ENCODE peak calls at places on chromosomes 4 and X, in eight cellular contexts. One of them, this sample, is unnamed.

GRCh38 chr4:182881928-182882327 is 35.3 kb downstream of the DCTD start:
- DNase-seq in neural progenitor cell: no peak
- DNase-seq in naive thymus-derived CD8-positive, alpha-beta T cell: no peak
- DNase-seq in neuronal stem cell: no peak
- DNase-seq in T-helper 9 cell: no peak
- DNase-seq in stimulated activated CD4-positive, alpha-beta T cell treated with anti-CD3 and anti-CD28 coated beads, Interleukin-15, amount 100 ng/mL, for 1 hour: no peak
- DNase-seq in iPS-NIHi11: no peak
- DNase-seq in fibroblast of lung: peak
- DNase-seq in this sample: no peak

GRCh38 chrX:11793734-11794133 is 35.7 kb downstream of the MSL3 start:
- DNase-seq in neuronal stem cell: no peak
- DNase-seq in stimulated activated CD4-positive, alpha-beta T cell treated with anti-CD3 and anti-CD28 coated beads, Interleukin-15, amount 100 ng/mL, for 1 hour: no peak
- DNase-seq in iPS-NIHi11: no peak
- DNase-seq in fibroblast of lung: no peak
- DNase-seq in naive thymus-derived CD8-positive, alpha-beta T cell: no peak
- DNase-seq in T-helper 9 cell: no peak
- DNase-seq in neural progenitor cell: no peak
- DNase-seq in this sample: no peak

GRCh38 chr4:105548483-105548882 is 3.9 kb upstream of the ARHGEF38 start:
- DNase-seq in neuronal stem cell: no peak
- DNase-seq in fibroblast of lung: peak
- DNase-seq in neural progenitor cell: peak
- DNase-seq in iPS-NIHi11: no peak
- DNase-seq in stimulated activated CD4-positive, alpha-beta T cell treated with anti-CD3 and anti-CD28 coated beads, Interleukin-15, amount 100 ng/mL, for 1 hour: no peak
- DNase-seq in naive thymus-derived CD8-positive, alpha-beta T cell: no peak
- DNase-seq in T-helper 9 cell: no peak
- DNase-seq in this sample: no peak

GRCh38 chrX:68659385-68659784 is 11.9 kb downstream of the STARD8 start:
- DNase-seq in neural progenitor cell: no peak
- DNase-seq in naive thymus-derived CD8-positive, alpha-beta T cell: no peak
- DNase-seq in stimulated activated CD4-positive, alpha-beta T cell treated with anti-CD3 and anti-CD28 coated beads, Interleukin-15, amount 100 ng/mL, for 1 hour: no peak
- DNase-seq in neuronal stem cell: no peak
- DNase-seq in T-helper 9 cell: no peak
- DNase-seq in iPS-NIHi11: peak
- DNase-seq in fibroblast of lung: no peak
- DNase-seq in this sample: no peak

GRCh38 chrX:103585421-103586313 is at the start of gene TCEAL4:
- DNase-seq in stimulated activated CD4-positive, alpha-beta T cell treated with anti-CD3 and anti-CD28 coated beads, Interleukin-15, amount 100 ng/mL, for 1 hour: no peak
- DNase-seq in neural progenitor cell: peak
- DNase-seq in neuronal stem cell: no peak
- DNase-seq in naive thymus-derived CD8-positive, alpha-beta T cell: no peak
- DNase-seq in fibroblast of lung: peak
- DNase-seq in iPS-NIHi11: peak
- DNase-seq in T-helper 9 cell: peak
- DNase-seq in this sample: peak

GRCh38 chrX:45009371-45010000 is 136.5 kb downstream of the KDM6A start:
- DNase-seq in T-helper 9 cell: no peak
- DNase-seq in fibroblast of lung: peak
- DNase-seq in iPS-NIHi11: no peak
- DNase-seq in stimulated activated CD4-positive, alpha-beta T cell treated with anti-CD3 and anti-CD28 coated beads, Interleukin-15, amount 100 ng/mL, for 1 hour: no peak
- DNase-seq in naive thymus-derived CD8-positive, alpha-beta T cell: no peak
- DNase-seq in neural progenitor cell: no peak
- DNase-seq in neuronal stem cell: no peak
- DNase-seq in this sample: no peak

GRCh38 chr4:82561745-82562552 is at the start of gene TMEM150C:
- DNase-seq in fibroblast of lung: peak
- DNase-seq in naive thymus-derived CD8-positive, alpha-beta T cell: no peak
- DNase-seq in neuronal stem cell: peak
- DNase-seq in T-helper 9 cell: no peak
- DNase-seq in neural progenitor cell: peak
- DNase-seq in stimulated activated CD4-positive, alpha-beta T cell treated with anti-CD3 and anti-CD28 coated beads, Interleukin-15, amount 100 ng/mL, for 1 hour: no peak
- DNase-seq in iPS-NIHi11: peak
- DNase-seq in this sample: no peak

GRCh38 chr4:47065099-47065498 is 33.7 kb downstream of the GABRB1 start:
- DNase-seq in neural progenitor cell: no peak
- DNase-seq in naive thymus-derived CD8-positive, alpha-beta T cell: no peak
- DNase-seq in fibroblast of lung: peak
- DNase-seq in stimulated activated CD4-positive, alpha-beta T cell treated with anti-CD3 and anti-CD28 coated beads, Interleukin-15, amount 100 ng/mL, for 1 hour: no peak
- DNase-seq in iPS-NIHi11: no peak
- DNase-seq in T-helper 9 cell: no peak
- DNase-seq in neuronal stem cell: no peak
- DNase-seq in this sample: no peak

GRCh38 chr4:189773909-189774308 is 166.8 kb upstream of the FRG1 start:
- DNase-seq in T-helper 9 cell: no peak
- DNase-seq in neural progenitor cell: peak
- DNase-seq in naive thymus-derived CD8-positive, alpha-beta T cell: no peak
- DNase-seq in stimulated activated CD4-positive, alpha-beta T cell treated with anti-CD3 and anti-CD28 coated beads, Interleukin-15, amount 100 ng/mL, for 1 hour: no peak
- DNase-seq in fibroblast of lung: peak
- DNase-seq in iPS-NIHi11: peak
- DNase-seq in neuronal stem cell: no peak
- DNase-seq in this sample: no peak

GRCh38 chrX:39859991-39860861 is 237.5 kb downstream of the BCOR start:
- DNase-seq in T-helper 9 cell: peak
- DNase-seq in iPS-NIHi11: peak
- DNase-seq in fibroblast of lung: peak
- DNase-seq in naive thymus-derived CD8-positive, alpha-beta T cell: peak
- DNase-seq in neural progenitor cell: peak
- DNase-seq in stimulated activated CD4-positive, alpha-beta T cell treated with anti-CD3 and anti-CD28 coated beads, Interleukin-15, amount 100 ng/mL, for 1 hour: peak
- DNase-seq in neuronal stem cell: peak
- DNase-seq in this sample: peak

GRCh38 chrX:74246524-74246923 is 57.5 kb upstream of the ZCCHC13 start:
- DNase-seq in stimulated activated CD4-positive, alpha-beta T cell treated with anti-CD3 and anti-CD28 coated beads, Interleukin-15, amount 100 ng/mL, for 1 hour: no peak
- DNase-seq in T-helper 9 cell: no peak
- DNase-seq in naive thymus-derived CD8-positive, alpha-beta T cell: no peak
- DNase-seq in neuronal stem cell: no peak
- DNase-seq in neural progenitor cell: no peak
- DNase-seq in iPS-NIHi11: no peak
- DNase-seq in fibroblast of lung: peak
- DNase-seq in this sample: no peak

GRCh38 chrX:110415440-110416167 is 57.0 kb downstream of the RTL9 start:
- DNase-seq in neural progenitor cell: no peak
- DNase-seq in neuronal stem cell: no peak
- DNase-seq in naive thymus-derived CD8-positive, alpha-beta T cell: no peak
- DNase-seq in T-helper 9 cell: no peak
- DNase-seq in iPS-NIHi11: no peak
- DNase-seq in stimulated activated CD4-positive, alpha-beta T cell treated with anti-CD3 and anti-CD28 coated beads, Interleukin-15, amount 100 ng/mL, for 1 hour: no peak
- DNase-seq in fibroblast of lung: peak
- DNase-seq in this sample: no peak

GRCh38 chr4:18020145-18020670 is 1.3 kb downstream of the LCORL start:
- DNase-seq in neuronal stem cell: no peak
- DNase-seq in neural progenitor cell: peak
- DNase-seq in iPS-NIHi11: no peak
- DNase-seq in fibroblast of lung: peak
- DNase-seq in stimulated activated CD4-positive, alpha-beta T cell treated with anti-CD3 and anti-CD28 coated beads, Interleukin-15, amount 100 ng/mL, for 1 hour: no peak
- DNase-seq in T-helper 9 cell: no peak
- DNase-seq in naive thymus-derived CD8-positive, alpha-beta T cell: peak
- DNase-seq in this sample: peak

GRCh38 chr4:139593091-139593564 is 37.1 kb upstream of the SETD7 start:
- DNase-seq in T-helper 9 cell: no peak
- DNase-seq in naive thymus-derived CD8-positive, alpha-beta T cell: no peak
- DNase-seq in neuronal stem cell: no peak
- DNase-seq in stimulated activated CD4-positive, alpha-beta T cell treated with anti-CD3 and anti-CD28 coated beads, Interleukin-15, amount 100 ng/mL, for 1 hour: no peak
- DNase-seq in iPS-NIHi11: peak
- DNase-seq in neural progenitor cell: no peak
- DNase-seq in fibroblast of lung: peak
- DNase-seq in this sample: no peak

GRCh38 chr4:26937136-26937535 is 76.5 kb downstream of the STIM2 start:
- DNase-seq in neural progenitor cell: no peak
- DNase-seq in T-helper 9 cell: no peak
- DNase-seq in stimulated activated CD4-positive, alpha-beta T cell treated with anti-CD3 and anti-CD28 coated beads, Interleukin-15, amount 100 ng/mL, for 1 hour: no peak
- DNase-seq in iPS-NIHi11: no peak
- DNase-seq in neuronal stem cell: no peak
- DNase-seq in fibroblast of lung: no peak
- DNase-seq in naive thymus-derived CD8-positive, alpha-beta T cell: no peak
- DNase-seq in this sample: no peak

GRCh38 chrX:138897621-138898492 is 186.3 kb upstream of the FGF13 start:
- DNase-seq in naive thymus-derived CD8-positive, alpha-beta T cell: no peak
- DNase-seq in T-helper 9 cell: no peak
- DNase-seq in stimulated activated CD4-positive, alpha-beta T cell treated with anti-CD3 and anti-CD28 coated beads, Interleukin-15, amount 100 ng/mL, for 1 hour: no peak
- DNase-seq in neural progenitor cell: no peak
- DNase-seq in iPS-NIHi11: no peak
- DNase-seq in neuronal stem cell: no peak
- DNase-seq in fibroblast of lung: peak
- DNase-seq in this sample: no peak

GRCh38 chrX:49712577-49712976 is 16.8 kb upstream of the PAGE1 start:
- DNase-seq in fibroblast of lung: no peak
- DNase-seq in T-helper 9 cell: no peak
- DNase-seq in stimulated activated CD4-positive, alpha-beta T cell treated with anti-CD3 and anti-CD28 coated beads, Interleukin-15, amount 100 ng/mL, for 1 hour: no peak
- DNase-seq in neuronal stem cell: no peak
- DNase-seq in neural progenitor cell: no peak
- DNase-seq in iPS-NIHi11: no peak
- DNase-seq in naive thymus-derived CD8-positive, alpha-beta T cell: no peak
- DNase-seq in this sample: no peak

GRCh38 chr4:124903995-124904722 is 191.6 kb upstream of the ANKRD50 start:
- DNase-seq in iPS-NIHi11: peak
- DNase-seq in naive thymus-derived CD8-positive, alpha-beta T cell: no peak
- DNase-seq in T-helper 9 cell: no peak
- DNase-seq in neuronal stem cell: no peak
- DNase-seq in stimulated activated CD4-positive, alpha-beta T cell treated with anti-CD3 and anti-CD28 coated beads, Interleukin-15, amount 100 ng/mL, for 1 hour: no peak
- DNase-seq in neural progenitor cell: peak
- DNase-seq in fibroblast of lung: peak
- DNase-seq in this sample: peak

GRCh38 chr4:5572751-5573150 is 135.6 kb downstream of the EVC2 start:
- DNase-seq in iPS-NIHi11: no peak
- DNase-seq in stimulated activated CD4-positive, alpha-beta T cell treated with anti-CD3 and anti-CD28 coated beads, Interleukin-15, amount 100 ng/mL, for 1 hour: no peak
- DNase-seq in neuronal stem cell: no peak
- DNase-seq in T-helper 9 cell: no peak
- DNase-seq in fibroblast of lung: no peak
- DNase-seq in naive thymus-derived CD8-positive, alpha-beta T cell: no peak
- DNase-seq in neural progenitor cell: no peak
- DNase-seq in this sample: no peak

GRCh38 chr4:140125374-140125773 is 28.6 kb downstream of the MAML3 start:
- DNase-seq in fibroblast of lung: no peak
- DNase-seq in stimulated activated CD4-positive, alpha-beta T cell treated with anti-CD3 and anti-CD28 coated beads, Interleukin-15, amount 100 ng/mL, for 1 hour: no peak
- DNase-seq in neural progenitor cell: no peak
- DNase-seq in naive thymus-derived CD8-positive, alpha-beta T cell: no peak
- DNase-seq in iPS-NIHi11: no peak
- DNase-seq in neuronal stem cell: no peak
- DNase-seq in T-helper 9 cell: no peak
- DNase-seq in this sample: no peak

GRCh38 chrX:43025806-43026205 is 247.8 kb upstream of the PPP1R2C start:
- DNase-seq in neural progenitor cell: no peak
- DNase-seq in T-helper 9 cell: no peak
- DNase-seq in iPS-NIHi11: no peak
- DNase-seq in neuronal stem cell: no peak
- DNase-seq in fibroblast of lung: no peak
- DNase-seq in naive thymus-derived CD8-positive, alpha-beta T cell: no peak
- DNase-seq in stimulated activated CD4-positive, alpha-beta T cell treated with anti-CD3 and anti-CD28 coated beads, Interleukin-15, amount 100 ng/mL, for 1 hour: no peak
- DNase-seq in this sample: no peak

GRCh38 chr4:127214001-127214400 is 418.8 kb upstream of the INTU start:
- DNase-seq in fibroblast of lung: peak
- DNase-seq in T-helper 9 cell: no peak
- DNase-seq in neuronal stem cell: no peak
- DNase-seq in stimulated activated CD4-positive, alpha-beta T cell treated with anti-CD3 and anti-CD28 coated beads, Interleukin-15, amount 100 ng/mL, for 1 hour: no peak
- DNase-seq in iPS-NIHi11: no peak
- DNase-seq in neural progenitor cell: no peak
- DNase-seq in naive thymus-derived CD8-positive, alpha-beta T cell: no peak
- DNase-seq in this sample: no peak

GRCh38 chr4:42865572-42866189 is 26.8 kb upstream of the GRXCR1 start:
- DNase-seq in neuronal stem cell: peak
- DNase-seq in naive thymus-derived CD8-positive, alpha-beta T cell: peak
- DNase-seq in fibroblast of lung: peak
- DNase-seq in stimulated activated CD4-positive, alpha-beta T cell treated with anti-CD3 and anti-CD28 coated beads, Interleukin-15, amount 100 ng/mL, for 1 hour: no peak
- DNase-seq in neural progenitor cell: peak
- DNase-seq in T-helper 9 cell: peak
- DNase-seq in iPS-NIHi11: peak
- DNase-seq in this sample: peak

GRCh38 chr4:85787133-85787532 is 312.2 kb downstream of the ARHGAP24 start:
- DNase-seq in T-helper 9 cell: no peak
- DNase-seq in stimulated activated CD4-positive, alpha-beta T cell treated with anti-CD3 and anti-CD28 coated beads, Interleukin-15, amount 100 ng/mL, for 1 hour: no peak
- DNase-seq in neural progenitor cell: no peak
- DNase-seq in fibroblast of lung: peak
- DNase-seq in neuronal stem cell: no peak
- DNase-seq in naive thymus-derived CD8-positive, alpha-beta T cell: no peak
- DNase-seq in iPS-NIHi11: no peak
- DNase-seq in this sample: no peak

GRCh38 chr4:2220016-2220620 is 21.8 kb downstream of the HAUS3 start:
- DNase-seq in stimulated activated CD4-positive, alpha-beta T cell treated with anti-CD3 and anti-CD28 coated beads, Interleukin-15, amount 100 ng/mL, for 1 hour: peak
- DNase-seq in neuronal stem cell: peak
- DNase-seq in iPS-NIHi11: peak
- DNase-seq in naive thymus-derived CD8-positive, alpha-beta T cell: peak
- DNase-seq in T-helper 9 cell: peak
- DNase-seq in neural progenitor cell: peak
- DNase-seq in fibroblast of lung: peak
- DNase-seq in this sample: peak

GRCh38 chrX:69154051-69154450 is 11.2 kb downstream of the PJA1 start:
- DNase-seq in T-helper 9 cell: no peak
- DNase-seq in neural progenitor cell: no peak
- DNase-seq in neuronal stem cell: no peak
- DNase-seq in iPS-NIHi11: no peak
- DNase-seq in naive thymus-derived CD8-positive, alpha-beta T cell: no peak
- DNase-seq in stimulated activated CD4-positive, alpha-beta T cell treated with anti-CD3 and anti-CD28 coated beads, Interleukin-15, amount 100 ng/mL, for 1 hour: no peak
- DNase-seq in fibroblast of lung: no peak
- DNase-seq in this sample: no peak